ENCODE peak calls at places on chromosome 22, in six cellular contexts. One of them, this sample, is unnamed.

GRCh38 chr22:44444341-44445306 is 53.4 kb downstream of the RTL6 start:
- DNase-seq in right lobe of liver: no peak
- DNase-seq in WTC11: peak; percentile 68
- DNase-seq in endothelial cell: no peak
- DNase-seq in CD4-positive, alpha-beta T cell: no peak
- DNase-seq in astrocyte of the cerebellum: no peak
- DNase-seq in this sample: no peak

GRCh38 chr22:32644252-32645100 is 157.0 kb upstream of the TIMP3 start:
- DNase-seq in endothelial cell: peak; percentile 80
- DNase-seq in WTC11: no peak
- DNase-seq in astrocyte of the cerebellum: no peak
- DNase-seq in right lobe of liver: peak; percentile 75
- DNase-seq in CD4-positive, alpha-beta T cell: no peak
- DNase-seq in this sample: peak; percentile 19

GRCh38 chr22:49201046-49201970 is 626.4 kb downstream of the BRD1 start:
- DNase-seq in WTC11: peak; percentile 3
- DNase-seq in astrocyte of the cerebellum: no peak
- DNase-seq in CD4-positive, alpha-beta T cell: no peak
- DNase-seq in endothelial cell: no peak
- DNase-seq in right lobe of liver: peak; percentile 7
- DNase-seq in this sample: no peak

GRCh38 chr22:36467946-36468345 is 13.5 kb downstream of the TXN2 start:
- DNase-seq in astrocyte of the cerebellum: peak; percentile 95
- DNase-seq in right lobe of liver: no peak
- DNase-seq in CD4-positive, alpha-beta T cell: no peak
- DNase-seq in endothelial cell: no peak
- DNase-seq in WTC11: no peak
- DNase-seq in this sample: no peak

GRCh38 chr22:46916886-46917625 is 154.6 kb downstream of the TBC1D22A start:
- DNase-seq in right lobe of liver: no peak
- DNase-seq in WTC11: no peak
- DNase-seq in CD4-positive, alpha-beta T cell: no peak
- DNase-seq in endothelial cell: no peak
- DNase-seq in astrocyte of the cerebellum: no peak
- DNase-seq in this sample: no peak

GRCh38 chr22:44318751-44319150 is 6.0 kb upstream of the SHISAL1 start:
- DNase-seq in astrocyte of the cerebellum: no peak
- DNase-seq in WTC11: no peak
- DNase-seq in CD4-positive, alpha-beta T cell: no peak
- DNase-seq in right lobe of liver: no peak
- DNase-seq in endothelial cell: no peak
- DNase-seq in this sample: peak; percentile 2

GRCh38 chr22:46849101-46849500 is 86.7 kb downstream of the TBC1D22A start:
- DNase-seq in WTC11: no peak
- DNase-seq in CD4-positive, alpha-beta T cell: no peak
- DNase-seq in astrocyte of the cerebellum: no peak
- DNase-seq in right lobe of liver: no peak
- DNase-seq in endothelial cell: no peak
- DNase-seq in this sample: no peak

GRCh38 chr22:36405671-36406070 is 17.9 kb upstream of the MYH9 start:
- DNase-seq in astrocyte of the cerebellum: no peak
- DNase-seq in endothelial cell: no peak
- DNase-seq in WTC11: no peak
- DNase-seq in right lobe of liver: no peak
- DNase-seq in CD4-positive, alpha-beta T cell: peak; percentile 36
- DNase-seq in this sample: no peak

GRCh38 chr22:49966716-49967332 is 6.3 kb downstream of the PIM3 start:
- DNase-seq in right lobe of liver: peak; percentile 87
- DNase-seq in WTC11: peak; percentile 13
- DNase-seq in astrocyte of the cerebellum: no peak
- DNase-seq in CD4-positive, alpha-beta T cell: no peak
- DNase-seq in endothelial cell: peak; percentile 22
- DNase-seq in this sample: no peak

GRCh38 chr22:46019351-46019750 is 42.4 kb upstream of the WNT7B start:
- DNase-seq in CD4-positive, alpha-beta T cell: no peak
- DNase-seq in endothelial cell: no peak
- DNase-seq in WTC11: peak; percentile 8
- DNase-seq in right lobe of liver: peak; percentile 1
- DNase-seq in astrocyte of the cerebellum: no peak
- DNase-seq in this sample: no peak

GRCh38 chr22:39021552-39022250 is 774 bp downstream of the APOBEC3D start:
- DNase-seq in endothelial cell: no peak
- DNase-seq in WTC11: no peak
- DNase-seq in astrocyte of the cerebellum: no peak
- DNase-seq in right lobe of liver: peak; percentile 34
- DNase-seq in CD4-positive, alpha-beta T cell: no peak
- DNase-seq in this sample: no peak

GRCh38 chr22:36385491-36386350 is 2.0 kb downstream of the MYH9 start:
- DNase-seq in right lobe of liver: peak; percentile 83
- DNase-seq in endothelial cell: no peak
- DNase-seq in CD4-positive, alpha-beta T cell: peak; percentile 62
- DNase-seq in astrocyte of the cerebellum: no peak
- DNase-seq in WTC11: no peak
- DNase-seq in this sample: peak; percentile 95

GRCh38 chr22:29172216-29172615 is 33.5 kb upstream of the EMID1 start:
- DNase-seq in right lobe of liver: no peak
- DNase-seq in endothelial cell: no peak
- DNase-seq in WTC11: no peak
- DNase-seq in CD4-positive, alpha-beta T cell: no peak
- DNase-seq in astrocyte of the cerebellum: no peak
- DNase-seq in this sample: no peak

GRCh38 chr22:44037519-44038370 is 13.6 kb downstream of the PARVB start:
- DNase-seq in right lobe of liver: no peak
- DNase-seq in WTC11: no peak
- DNase-seq in astrocyte of the cerebellum: peak; percentile 75
- DNase-seq in CD4-positive, alpha-beta T cell: no peak
- DNase-seq in endothelial cell: no peak
- DNase-seq in this sample: no peak

GRCh38 chr22:33903012-33903411 is 17.3 kb downstream of the LARGE1 start:
- DNase-seq in endothelial cell: no peak
- DNase-seq in right lobe of liver: no peak
- DNase-seq in WTC11: no peak
- DNase-seq in astrocyte of the cerebellum: no peak
- DNase-seq in CD4-positive, alpha-beta T cell: no peak
- DNase-seq in this sample: no peak

GRCh38 chr22:27386186-27386585 is 415.4 kb downstream of the MN1 start:
- DNase-seq in endothelial cell: no peak
- DNase-seq in right lobe of liver: no peak
- DNase-seq in astrocyte of the cerebellum: no peak
- DNase-seq in WTC11: no peak
- DNase-seq in CD4-positive, alpha-beta T cell: no peak
- DNase-seq in this sample: no peak

GRCh38 chr22:22578702-22579424 is 19.8 kb upstream of the PRAME start:
- DNase-seq in WTC11: no peak
- DNase-seq in endothelial cell: no peak
- DNase-seq in right lobe of liver: no peak
- DNase-seq in astrocyte of the cerebellum: no peak
- DNase-seq in CD4-positive, alpha-beta T cell: no peak
- DNase-seq in this sample: no peak

GRCh38 chr22:37392929-37393328 is 34.4 kb downstream of the ELFN2 start:
- DNase-seq in CD4-positive, alpha-beta T cell: no peak
- DNase-seq in endothelial cell: no peak
- DNase-seq in right lobe of liver: no peak
- DNase-seq in WTC11: no peak
- DNase-seq in astrocyte of the cerebellum: no peak
- DNase-seq in this sample: no peak

GRCh38 chr22:38725900-38726655 is 20.3 kb downstream of the GTPBP1 start:
- DNase-seq in CD4-positive, alpha-beta T cell: no peak
- DNase-seq in endothelial cell: no peak
- DNase-seq in WTC11: no peak
- DNase-seq in right lobe of liver: no peak
- DNase-seq in astrocyte of the cerebellum: no peak
- DNase-seq in this sample: no peak

GRCh38 chr22:46362221-46362933 is 26.9 kb downstream of the TRMU start:
- DNase-seq in endothelial cell: no peak
- DNase-seq in WTC11: no peak
- DNase-seq in right lobe of liver: peak; percentile 49
- DNase-seq in CD4-positive, alpha-beta T cell: no peak
- DNase-seq in astrocyte of the cerebellum: no peak
- DNase-seq in this sample: peak; percentile 59

GRCh38 chr22:32775957-32776356 is 25.5 kb upstream of the TIMP3 start:
- DNase-seq in endothelial cell: no peak
- DNase-seq in WTC11: no peak
- DNase-seq in astrocyte of the cerebellum: no peak
- DNase-seq in right lobe of liver: peak; percentile 51
- DNase-seq in CD4-positive, alpha-beta T cell: no peak
- DNase-seq in this sample: no peak

GRCh38 chr22:26197427-26197826 is 28.2 kb downstream of the SEZ6L start:
- DNase-seq in right lobe of liver: no peak
- DNase-seq in astrocyte of the cerebellum: no peak
- DNase-seq in endothelial cell: no peak
- DNase-seq in CD4-positive, alpha-beta T cell: no peak
- DNase-seq in WTC11: no peak
- DNase-seq in this sample: no peak

GRCh38 chr22:26194877-26195276 is 25.6 kb downstream of the SEZ6L start:
- DNase-seq in astrocyte of the cerebellum: no peak
- DNase-seq in CD4-positive, alpha-beta T cell: no peak
- DNase-seq in right lobe of liver: no peak
- DNase-seq in endothelial cell: no peak
- DNase-seq in WTC11: no peak
- DNase-seq in this sample: no peak

GRCh38 chr22:26196657-26197056 is 27.4 kb downstream of the SEZ6L start:
- DNase-seq in right lobe of liver: no peak
- DNase-seq in CD4-positive, alpha-beta T cell: no peak
- DNase-seq in astrocyte of the cerebellum: no peak
- DNase-seq in endothelial cell: no peak
- DNase-seq in WTC11: no peak
- DNase-seq in this sample: no peak

GRCh38 chr22:26194313-26194712 is 25.1 kb downstream of the SEZ6L start:
- DNase-seq in endothelial cell: no peak
- DNase-seq in WTC11: no peak
- DNase-seq in astrocyte of the cerebellum: no peak
- DNase-seq in CD4-positive, alpha-beta T cell: no peak
- DNase-seq in right lobe of liver: no peak
- DNase-seq in this sample: no peak

DNA sequence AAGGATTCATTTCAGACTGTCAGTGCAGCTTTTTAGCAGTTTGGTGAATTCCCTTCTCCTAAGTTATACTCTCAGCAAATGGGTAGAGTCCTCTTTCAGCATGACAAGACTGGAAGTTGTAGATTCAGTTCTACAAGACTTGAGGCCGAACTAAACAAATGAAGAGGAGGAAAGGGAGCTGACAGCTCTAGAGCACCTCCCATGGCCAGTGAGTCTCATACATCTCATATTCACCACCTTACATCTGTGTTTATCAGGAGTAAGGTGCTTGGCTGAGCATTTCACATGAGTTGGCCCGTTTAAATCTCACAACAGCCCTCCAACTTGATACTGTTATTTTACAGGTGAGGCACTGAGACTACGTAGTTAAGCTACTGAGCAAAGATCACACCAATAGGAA is 30.4 kb downstream of the SEZ6L start:
- DNase-seq in CD4-positive, alpha-beta T cell: no peak
- DNase-seq in endothelial cell: no peak
- DNase-seq in right lobe of liver: no peak
- DNase-seq in WTC11: no peak
- DNase-seq in astrocyte of the cerebellum: no peak
- DNase-seq in this sample: no peak
- TF ChIP-seq CTCF in CD4-positive, alpha-beta T cell: no peak
- TF ChIP-seq CTCF in endothelial cell: no peak
- TF ChIP-seq CTCF in right lobe of liver: no peak
- TF ChIP-seq CTCF in WTC11: no peak
- TF ChIP-seq CTCF in astrocyte of the cerebellum: no peak
- TF ChIP-seq CTCF in this sample: no peak

DNA sequence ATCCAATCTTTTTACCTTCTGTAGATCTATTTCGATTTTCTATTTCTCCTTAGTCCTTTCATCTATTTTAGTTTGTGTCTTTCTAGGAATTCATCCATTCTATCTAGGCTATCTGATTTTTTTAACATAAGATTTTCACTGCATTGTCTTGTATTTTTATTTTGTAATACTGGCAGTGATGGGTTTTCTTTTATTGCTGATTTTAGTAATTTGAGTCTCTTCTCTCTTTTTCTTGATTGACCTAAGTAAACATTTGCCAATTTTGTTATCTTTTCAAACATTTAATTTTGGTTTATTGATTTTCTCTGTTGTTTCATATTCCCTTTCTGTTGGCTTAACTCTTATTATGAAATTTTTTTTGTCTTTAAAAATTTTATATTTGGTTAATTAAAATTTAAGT is 107.4 kb upstream of the SERPIND1 start:
- DNase-seq in WTC11: no peak
- DNase-seq in astrocyte of the cerebellum: no peak
- DNase-seq in endothelial cell: no peak
- DNase-seq in right lobe of liver: no peak
- DNase-seq in CD4-positive, alpha-beta T cell: no peak
- DNase-seq in this sample: no peak
- TF ChIP-seq CTCF in WTC11: no peak
- TF ChIP-seq CTCF in astrocyte of the cerebellum: no peak
- TF ChIP-seq CTCF in endothelial cell: no peak
- TF ChIP-seq CTCF in right lobe of liver: no peak
- TF ChIP-seq CTCF in CD4-positive, alpha-beta T cell: no peak
- TF ChIP-seq CTCF in this sample: no peak

GRCh38 chr22:20267441-20268288 is 453 bp downstream of the RTN4R start:
- DNase-seq in CD4-positive, alpha-beta T cell: no peak
- DNase-seq in endothelial cell: peak; percentile 27
- DNase-seq in WTC11: peak; percentile 45
- DNase-seq in astrocyte of the cerebellum: no peak
- DNase-seq in right lobe of liver: peak; percentile 50
- DNase-seq in this sample: no peak
- TF ChIP-seq CTCF in CD4-positive, alpha-beta T cell: no peak
- TF ChIP-seq CTCF in endothelial cell: peak; percentile 5
- TF ChIP-seq CTCF in WTC11: no peak
- TF ChIP-seq CTCF in astrocyte of the cerebellum: no peak
- TF ChIP-seq CTCF in right lobe of liver: no peak
- TF ChIP-seq CTCF in this sample: no peak

GRCh38 chr22:42902875-42903510 is 45.9 kb upstream of the ARFGAP3 start:
- DNase-seq in astrocyte of the cerebellum: no peak
- DNase-seq in endothelial cell: no peak
- DNase-seq in WTC11: peak; percentile 30
- DNase-seq in right lobe of liver: no peak
- DNase-seq in CD4-positive, alpha-beta T cell: no peak
- DNase-seq in this sample: no peak
- TF ChIP-seq CTCF in astrocyte of the cerebellum: no peak
- TF ChIP-seq CTCF in endothelial cell: no peak
- TF ChIP-seq CTCF in WTC11: no peak
- TF ChIP-seq CTCF in right lobe of liver: no peak
- TF ChIP-seq CTCF in CD4-positive, alpha-beta T cell: no peak
- TF ChIP-seq CTCF in this sample: no peak

GRCh38 chr22:24694971-24695928 is 79.3 kb downstream of the PIWIL3 start:
- DNase-seq in CD4-positive, alpha-beta T cell: no peak
- DNase-seq in endothelial cell: no peak
- DNase-seq in astrocyte of the cerebellum: no peak
- DNase-seq in right lobe of liver: no peak
- DNase-seq in WTC11: peak; percentile 23
- DNase-seq in this sample: no peak
- TF ChIP-seq CTCF in CD4-positive, alpha-beta T cell: no peak
- TF ChIP-seq CTCF in endothelial cell: no peak
- TF ChIP-seq CTCF in astrocyte of the cerebellum: no peak
- TF ChIP-seq CTCF in right lobe of liver: no peak
- TF ChIP-seq CTCF in WTC11: no peak
- TF ChIP-seq CTCF in this sample: no peak

This sample was measured in pancreas.